ENCODE peak calls at places on chromosomes 3 and 15, in six cellular contexts. F, W, G, P, N and S are unnamed samples.

GRCh38 chr3:137867611-137868010 is 103.5 kb downstream of the SOX14 start:
- DNase-seq in F (no peak), W (no peak), G (no peak), P (no peak), N (no peak), S (no peak)

GRCh38 chr15:48569591-48570302 is 75.8 kb downstream of the FBN1 start:
- DNase-seq in F (no peak), W (no peak), G (no peak), P (no peak), N (no peak), S (no peak)

GRCh38 chr15:40793216-40793989 is 13.5 kb upstream of the ZFYVE19 start:
- DNase-seq in F (peak), W (no peak), G (no peak), P (peak), N (no peak), S (no peak)

GRCh38 chr3:54600441-54601204 is 327.2 kb downstream of the LRTM1 start:
- DNase-seq in F (no peak), W (no peak), G (no peak), P (no peak), N (no peak), S (no peak)

GRCh38 chr3:50050361-50050760 is 38.4 kb upstream of the RBM5 start:
- DNase-seq in F (no peak), W (no peak), G (no peak), P (no peak), N (no peak), S (no peak)

GRCh38 chr3:23823620-23824019 is 17.9 kb downstream of the UBE2E1 start:
- DNase-seq in F (no peak), W (no peak), G (no peak), P (no peak), N (no peak), S (no peak)

GRCh38 chr3:53970656-53971055 is 79.0 kb upstream of the SELENOK start:
- DNase-seq in F (peak), W (no peak), G (no peak), P (no peak), N (no peak), S (peak)

GRCh38 chr15:80697316-80697715 is 2.2 kb downstream of the ABHD17C start:
- DNase-seq in F (no peak), W (no peak), G (no peak), P (no peak), N (no peak), S (no peak)

GRCh38 chr15:35206060-35206675 is 121.1 kb upstream of the NANOGP8 start:
- DNase-seq in F (peak), W (no peak), G (no peak), P (no peak), N (no peak), S (peak)

GRCh38 chr15:85380860-85381535 is 595 bp downstream of the AKAP13 start:
- DNase-seq in F (peak), W (peak), G (peak), P (peak), N (peak), S (no peak)

GRCh38 chr15:88636039-88636438 is 2.8 kb upstream of the ISG20 start:
- DNase-seq in F (peak), W (peak), G (no peak), P (no peak), N (no peak), S (no peak)

GRCh38 chr3:138114988-138115971 is at the start of gene DZIP1L:
- DNase-seq in F (peak), W (no peak), G (peak), P (peak), N (peak), S (peak)

GRCh38 chr3:78872195-78872594 is 895.6 kb downstream of the ROBO1 start:
- DNase-seq in F (no peak), W (no peak), G (no peak), P (no peak), N (no peak), S (no peak)

GRCh38 chr15:39969871-39970270 is 36.0 kb downstream of the EIF2AK4 start:
- DNase-seq in F (peak), W (no peak), G (peak), P (no peak), N (no peak), S (no peak)

GRCh38 chr3:71172951-71173350 is 410.6 kb downstream of the FOXP1 start:
- DNase-seq in F (no peak), W (no peak), G (no peak), P (no peak), N (no peak), S (no peak)

GRCh38 chr15:85462029-85462428 is 81.6 kb downstream of the AKAP13 start:
- DNase-seq in F (no peak), W (no peak), G (no peak), P (no peak), N (no peak), S (no peak)

GRCh38 chr3:105398407-105398806 is 31.7 kb downstream of the ALCAM start:
- DNase-seq in F (no peak), W (no peak), G (no peak), P (no peak), N (no peak), S (no peak)

GRCh38 chr15:94858449-94858848 is 627.1 kb downstream of the MCTP2 start:
- DNase-seq in F (peak), W (no peak), G (no peak), P (no peak), N (no peak), S (no peak)

GRCh38 chr3:171282041-171282440 is 178.2 kb downstream of the TNIK start:
- DNase-seq in F (no peak), W (no peak), G (no peak), P (no peak), N (no peak), S (no peak)

GRCh38 chr3:11592460-11593298 is 51.0 kb downstream of the VGLL4 start:
- DNase-seq in F (no peak), W (no peak), G (no peak), P (no peak), N (no peak), S (no peak)

GRCh38 chr15:32723171-32723948 is 5.6 kb downstream of the GREM1 start:
- DNase-seq in F (no peak), W (no peak), G (no peak), P (no peak), N (no peak), S (no peak)
- H3K4me3 ChIP-seq in F (no peak), W (no peak), G (no peak), P (no peak), N (no peak), S (no peak)

GRCh38 chr3:169772951-169773816 is at the start of gene MYNN:
- DNase-seq in F (peak), W (peak), G (peak), P (peak), N (peak), S (peak)
- TF ChIP-seq CTCF in F (peak), W (no peak), G (no peak), P (no peak), N (no peak), S (no peak)

DNA sequence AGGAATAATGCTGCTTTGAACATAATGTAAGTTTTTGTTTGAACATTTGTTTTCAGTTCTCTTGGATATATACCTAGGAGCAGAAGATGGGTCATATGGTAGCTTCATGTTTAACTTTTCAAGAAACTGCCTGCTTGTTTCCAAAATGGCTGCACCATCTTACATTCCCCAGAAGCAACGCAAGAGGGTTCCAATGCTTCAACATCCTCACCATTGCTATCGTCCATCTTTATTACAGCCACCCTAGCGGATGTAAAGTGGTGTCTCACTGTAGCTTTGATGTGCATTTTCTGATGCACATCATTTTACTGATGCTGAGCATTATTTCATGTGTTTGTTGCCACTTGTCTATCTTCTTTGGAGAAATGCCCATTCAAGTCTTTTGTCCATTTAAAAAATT is 46.4 kb upstream of the GATA2 start:
- DNase-seq in F (no peak), W (no peak), G (no peak), P (no peak), N (no peak), S (no peak)
- H3K4me3 ChIP-seq in F (no peak), W (no peak), G (no peak), P (no peak), N (no peak), S (no peak)

DNA sequence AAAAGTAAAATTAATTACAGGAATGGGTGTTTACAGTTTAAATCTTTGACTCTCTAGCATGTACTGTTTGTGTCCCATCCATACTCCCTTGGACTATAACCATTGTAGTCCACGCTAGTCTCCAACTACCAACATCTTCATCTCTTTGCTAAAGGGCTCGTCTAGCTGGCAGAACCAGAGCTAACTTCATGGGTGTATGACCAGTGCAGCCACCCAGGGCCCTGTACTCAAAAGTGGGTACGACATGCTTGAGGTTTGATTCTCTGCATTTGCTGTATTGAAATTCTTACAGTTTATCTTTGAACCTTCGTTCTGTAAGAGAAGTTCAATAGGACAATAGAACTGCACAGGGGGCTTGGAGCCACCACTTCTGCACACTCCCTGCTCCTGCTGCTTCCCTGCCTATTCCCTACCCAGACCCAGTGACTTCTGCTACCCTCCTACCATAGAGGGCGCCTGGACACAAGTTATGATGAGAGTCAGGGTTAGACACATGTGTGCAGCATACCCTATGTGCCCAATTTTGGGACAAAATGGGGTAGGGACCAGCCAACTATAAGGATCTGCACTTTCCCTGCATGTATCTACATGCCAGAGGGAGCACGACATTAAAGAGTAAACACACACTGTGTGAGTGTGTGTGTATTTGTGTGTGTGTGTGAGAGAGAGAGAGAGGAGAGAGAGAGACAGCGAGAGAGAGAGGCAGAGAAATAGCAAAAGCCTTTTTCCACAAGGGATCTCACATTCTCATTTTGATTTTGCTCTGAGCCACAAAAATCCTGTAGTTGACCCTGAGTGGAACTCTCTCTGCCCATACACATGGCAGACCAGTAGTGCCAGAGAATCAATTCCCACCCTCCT is 59.0 kb upstream of the NECTIN3 start:
- DNase-seq in F (peak), W (no peak), G (no peak), P (no peak), N (no peak), S (peak)
- TF ChIP-seq CTCF in F (peak), W (no peak), G (no peak), P (peak), N (no peak), S (no peak)

GRCh38 chr3:133330542-133330941 is 69.3 kb upstream of the BFSP2 start:
- DNase-seq in F (no peak), W (no peak), G (no peak), P (no peak), N (no peak), S (no peak)
- H3K4me3 ChIP-seq in F (no peak), W (no peak), G (no peak), P (no peak), N (no peak), S (no peak)

DNA sequence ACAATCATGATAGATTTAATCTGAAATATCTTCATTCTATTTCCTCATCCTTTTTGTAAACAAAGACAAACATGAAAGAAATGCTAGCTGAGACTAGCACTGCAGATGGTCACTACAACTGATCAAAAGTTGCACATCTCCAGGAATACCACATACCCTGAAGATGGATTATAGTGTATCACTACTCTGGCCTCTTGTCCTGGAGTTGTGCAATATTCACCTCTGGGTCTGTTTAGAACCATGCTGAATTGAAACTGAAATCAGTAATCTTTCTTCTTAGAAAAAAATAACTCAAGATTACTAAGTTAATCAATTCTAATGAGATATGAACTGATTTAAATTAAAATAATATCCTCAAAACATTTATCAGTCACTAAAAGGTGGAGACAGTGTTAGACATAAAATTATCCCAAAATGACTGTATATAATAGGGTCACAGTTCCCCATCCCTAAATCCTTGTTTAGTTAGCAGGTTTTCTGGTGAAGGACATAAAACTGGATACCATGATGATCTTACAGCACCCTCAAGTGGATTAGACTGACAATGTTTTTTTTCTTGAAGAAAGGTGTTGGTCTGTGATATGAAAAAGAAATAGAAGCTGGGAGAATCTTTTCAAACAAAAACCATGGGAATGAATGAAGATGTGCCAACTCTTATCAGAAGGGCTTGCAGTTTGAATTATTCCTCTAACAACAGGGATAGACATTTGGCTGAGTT is 7.2 kb upstream of the TTC14 start:
- DNase-seq in F (peak), W (no peak), G (no peak), P (no peak), N (no peak), S (peak)
- TF ChIP-seq CTCF in F (peak), W (no peak), G (no peak), P (peak), N (no peak), S (no peak)

GRCh38 chr3:32951410-32951811 is at the start of gene CCR4:
- DNase-seq in F (no peak), W (peak), G (no peak), P (no peak), N (no peak), S (no peak)
- H3K4me3 ChIP-seq in F (no peak), W (no peak), G (no peak), P (no peak), N (no peak), S (no peak)

GRCh38 chr3:67490658-67491057 is 163.8 kb downstream of the SUCLG2 start:
- DNase-seq in F (no peak), W (no peak), G (no peak), P (no peak), N (no peak), S (no peak)

GRCh38 chr3:67500699-67501098 is 153.7 kb downstream of the SUCLG2 start:
- DNase-seq in F (no peak), W (no peak), G (no peak), P (no peak), N (no peak), S (no peak)

GRCh38 chr3:67493808-67494207 is 160.6 kb downstream of the SUCLG2 start:
- DNase-seq in F (no peak), W (no peak), G (no peak), P (no peak), N (no peak), S (no peak)

GRCh38 chr3:67489816-67490215 is 164.6 kb downstream of the SUCLG2 start:
- DNase-seq in F (no peak), W (no peak), G (no peak), P (no peak), N (no peak), S (no peak)

DNA sequence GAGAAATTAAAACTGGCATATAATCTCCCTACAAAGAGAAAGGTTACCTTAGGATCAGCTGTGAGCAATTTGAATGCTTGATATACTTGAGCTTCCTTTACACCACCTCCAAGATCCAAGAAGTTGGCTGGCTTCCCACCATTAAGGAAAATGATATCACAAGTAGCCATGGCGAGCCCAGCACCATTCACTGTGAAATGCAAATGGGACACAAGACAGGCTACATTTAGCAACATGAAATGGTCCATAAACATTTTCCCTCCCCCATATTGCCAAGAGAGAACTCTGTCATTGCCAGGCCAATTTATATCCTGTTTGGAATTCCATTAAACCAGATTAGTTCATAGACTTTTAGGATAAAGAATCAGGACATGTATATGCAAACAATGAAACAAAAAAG is 158.7 kb downstream of the SUCLG2 start:
- DNase-seq in F (no peak), W (no peak), G (no peak), P (no peak), N (no peak), S (no peak)
- TF ChIP-seq CTCF in F (no peak), W (no peak), G (no peak), P (no peak), N (no peak), S (no peak)